ENCODE peak calls at places on chromosome 7, in ten cellular contexts. F is WERI-Rb-1; C is stimulated activated CD4-positive, alpha-beta T cell treated with anti-CD3 and anti-CD28 coated beads, Interleukin-4, amount 100 ng/mL, for 1 hour; O is foreskin fibroblast; U is HS-5; G is effector memory CD4-positive, alpha-beta T cell; M is T follicular helper cell; K is GM23338; L is effector memory CD8-positive, alpha-beta T cell; Y is body of pancreas. V is an unnamed sample.

GRCh38 chr7:105296491-105296890 is 92.2 kb downstream of the SRPK2 start:
- DNase-seq in F (no peak), C (no peak), O (no peak), U (no peak), G (no peak), M (no peak), K (no peak), L (no peak), Y (no peak), V (no peak)

GRCh38 chr7:155986497-155987160 is 174.4 kb upstream of the SHH start:
- DNase-seq in F (no peak), C (no peak), O (no peak), U (no peak), G (no peak), M (no peak), K (no peak), L (no peak), Y (no peak), V (no peak)

GRCh38 chr7:94477878-94478277 is 31.7 kb upstream of the CASD1 start:
- DNase-seq in F (no peak), C (no peak), O (no peak), U (no peak), G (no peak), M (no peak), K (no peak), L (no peak), Y (no peak), V (no peak)

GRCh38 chr7:13099197-13099795 is 411.9 kb downstream of the ARL4A start:
- DNase-seq in F (no peak), C (no peak), O (no peak), U (no peak), G (no peak), M (no peak), K (no peak), L (no peak), Y (no peak), V (no peak)

GRCh38 chr7:45975367-45975766 is 54.3 kb upstream of the IGFBP3 start:
- DNase-seq in F (no peak), C (no peak), O (no peak), U (no peak), G (no peak), M (no peak), K (no peak), L (no peak), Y (no peak), V (no peak)

GRCh38 chr7:142250705-142251104 is 7.2 kb downstream of the PRSS58 start:
- DNase-seq in F (no peak), C (no peak), O (no peak), U (no peak), G (no peak), M (no peak), K (peak; percentile 68), L (no peak), Y (no peak), V (no peak)

GRCh38 chr7:42746226-42746625 is 165.6 kb downstream of the C7orf25 start:
- DNase-seq in F (no peak), C (no peak), O (no peak), U (no peak), G (no peak), M (no peak), K (no peak), L (no peak), Y (no peak), V (no peak)

GRCh38 chr7:21412953-21413352 is 14.9 kb upstream of the SP4 start:
- DNase-seq in F (peak; percentile 22), C (no peak), O (no peak), U (no peak), G (no peak), M (no peak), K (no peak), L (no peak), Y (no peak), V (no peak)